ENCODE peak calls at places on chromosome 14, in eight cellular contexts. Q is MM.1S, F is astrocyte, P is GM23248, X is A673, U is neural progenitor cell, D is HepG2, E is H1. M is an unnamed sample. For H3K9me3 and H3K36me3, the result is how much of the 10 kb centered on the place peaks cover.

GRCh38 chr14:91149462-91149861 is 35.6 kb downstream of the DGLUCY start:
- DNase-seq in Q (no peak), F (peak), P (peak), X (peak), U (no peak), D (peak), E (no peak), M (peak)

GRCh38 chr14:70278281-70278680 is 81.2 kb downstream of the COX16 start:
- DNase-seq in Q (no peak), F (no peak), P (no peak), X (peak), U (peak), D (no peak), E (no peak), M (no peak)

GRCh38 chr14:99174920-99175319 is 97.1 kb downstream of the BCL11B start:
- DNase-seq in Q (no peak), F (no peak), P (no peak), X (no peak), U (no peak), D (no peak), E (no peak), M (no peak)

GRCh38 chr14:23078692-23079116 is 16.2 kb downstream of the ACIN1 start:
- DNase-seq in Q (no peak), F (peak), P (peak), X (no peak), U (no peak), D (peak), E (no peak), M (no peak)

GRCh38 chr14:33118653-33119052 is 180.0 kb downstream of the NPAS3 start:
- DNase-seq in Q (no peak), F (peak), P (no peak), X (peak), U (no peak), D (no peak), E (no peak), M (no peak)

GRCh38 chr14:30935445-30935844 is 61.1 kb downstream of the COCH start:
- DNase-seq in Q (no peak), F (no peak), P (peak), X (no peak), U (no peak), D (no peak), E (no peak), M (no peak)

GRCh38 chr14:74698894-74699293 is 14.0 kb downstream of the AREL1 start:
- DNase-seq in Q (no peak), F (no peak), P (no peak), X (no peak), U (no peak), D (no peak), E (no peak), M (no peak)

GRCh38 chr14:75306917-75307699 is 28.5 kb downstream of the FOS start:
- DNase-seq in Q (peak), F (no peak), P (peak), X (peak), U (peak), D (no peak), E (no peak), M (no peak)

GRCh38 chr14:21097616-21098133 is 780 bp downstream of the ZNF219 start:
- DNase-seq in Q (no peak), F (no peak), P (no peak), X (peak), U (peak), D (no peak), E (no peak), M (no peak)

GRCh38 chr14:104349950-104350349 is 211.6 kb downstream of the KIF26A start:
- DNase-seq in Q (no peak), F (no peak), P (no peak), X (no peak), U (no peak), D (no peak), E (no peak), M (no peak)

GRCh38 chr14:90828642-90829487 is 12.6 kb upstream of the TTC7B start:
- DNase-seq in Q (peak), F (no peak), P (no peak), X (no peak), U (no peak), D (no peak), E (no peak), M (no peak)

GRCh38 chr14:35159742-35160409 is 37.5 kb downstream of the PRORP start:
- DNase-seq in Q (no peak), F (peak), P (peak), X (peak), U (no peak), D (peak), E (no peak), M (no peak)

GRCh38 chr14:52267501-52268190 is at the start of gene PTGDR:
- DNase-seq in Q (no peak), F (peak), P (peak), X (no peak), U (peak), D (no peak), E (no peak), M (no peak)

GRCh38 chr14:23186913-23187654 is 3.6 kb upstream of the SLC7A8 start:
- DNase-seq in Q (peak), F (peak), P (peak), X (peak), U (peak), D (peak), E (no peak), M (peak)

GRCh38 chr14:58918066-58918465 is 270.4 kb upstream of the DAAM1 start:
- DNase-seq in Q (no peak), F (peak), P (peak), X (no peak), U (no peak), D (no peak), E (no peak), M (no peak)

GRCh38 chr14:20986811-20987210 is 3.0 kb upstream of the METTL17 start:
- DNase-seq in Q (no peak), F (peak), P (peak), X (peak), U (no peak), D (peak), E (no peak), M (no peak)

GRCh38 chr14:105861985-105862465 is 335.6 kb downstream of the TMEM121 start:
- DNase-seq in Q (peak), F (no peak), P (no peak), X (no peak), U (no peak), D (no peak), E (no peak), M (no peak)
- H3K9me3 ChIP-seq in Q (under half), F (under half), P (under half), X (under half), U (under half), D (under half), E (half or more), M (under half)

DNA sequence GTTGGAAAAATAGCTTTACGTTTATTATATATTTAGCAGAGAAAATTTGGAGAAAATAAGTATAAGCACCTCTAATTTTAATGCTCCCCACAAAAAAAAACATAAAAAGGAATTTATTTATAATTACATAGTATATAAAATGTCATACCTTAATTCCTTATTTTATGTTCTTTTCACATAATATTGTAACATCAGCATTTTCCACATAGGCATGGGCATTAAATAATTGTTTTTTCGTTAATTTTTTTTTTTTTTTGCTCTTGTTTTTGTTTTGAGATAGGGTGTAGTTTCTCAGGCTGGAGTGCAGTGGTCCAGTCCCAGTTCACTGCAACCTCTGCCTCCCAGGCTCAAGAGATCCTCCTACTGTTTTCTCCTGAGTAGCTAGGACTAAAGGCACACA is 329.8 kb upstream of the FOXG1 start:
- DNase-seq in Q (no peak), F (no peak), P (no peak), X (no peak), U (no peak), D (no peak), E (no peak), M (no peak)
- TF ChIP-seq EZH2 in Q (no peak), F (no peak), P (no peak), X (no peak), U (no peak), D (no peak), E (no peak), M (no peak)

GRCh38 chr14:105793836-105794235 is 267.5 kb downstream of the TMEM121 start:
- DNase-seq in Q (no peak), F (no peak), P (no peak), X (no peak), U (no peak), D (no peak), E (no peak), M (no peak)

DNA sequence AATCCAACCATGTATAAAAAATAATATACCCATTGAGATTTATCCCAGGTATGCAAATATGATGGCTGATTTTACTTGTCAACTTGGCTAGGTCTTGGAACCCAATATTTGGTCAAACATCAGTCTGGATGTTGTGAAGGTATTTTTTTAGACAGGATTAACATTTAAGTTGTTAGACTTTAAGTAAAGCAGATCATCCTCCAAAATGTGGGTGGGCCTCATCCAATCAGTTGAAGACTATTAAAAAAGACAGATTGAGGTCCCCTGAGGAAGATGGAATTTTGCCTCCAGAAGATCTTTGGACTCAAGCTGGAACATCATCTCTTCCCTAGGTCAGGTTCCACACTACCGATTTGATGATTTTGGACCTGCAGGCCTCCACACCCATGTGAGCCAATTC is 271.2 kb downstream of the TMEM121 start:
- DNase-seq in Q (no peak), F (no peak), P (no peak), X (no peak), U (no peak), D (no peak), E (no peak), M (no peak)
- H3K36me3 ChIP-seq in Q (under half), F (under half), P (under half), X (under half), U (under half), D (under half), E (under half), M (under half)

DNA sequence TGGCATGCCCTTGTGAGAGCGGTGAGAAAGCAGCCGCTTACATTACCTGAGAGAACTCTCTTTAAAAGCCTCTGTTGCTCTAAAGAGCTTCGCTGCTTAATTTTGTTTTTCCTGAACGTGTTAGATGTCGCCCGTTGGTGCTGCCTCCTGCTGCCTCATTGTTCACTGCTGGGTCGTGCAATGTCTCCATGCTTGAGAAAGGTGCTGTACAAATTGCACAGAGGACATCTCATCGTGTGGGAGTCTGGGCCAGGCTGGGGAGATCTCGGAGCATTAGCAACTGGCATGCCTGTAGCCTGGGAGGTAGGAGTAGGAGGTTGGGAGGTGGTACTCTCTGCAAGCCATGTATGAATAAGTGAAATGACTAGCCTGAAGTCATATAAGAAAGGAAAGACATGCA is 686.0 kb downstream of the NOVA1 start:
- DNase-seq in Q (no peak), F (no peak), P (no peak), X (no peak), U (no peak), D (no peak), E (no peak), M (no peak)
- H3K9me3 ChIP-seq in Q (under half), F (under half), P (under half), X (under half), U (under half), D (half or more), E (under half), M (under half)

GRCh38 chr14:73237219-73237785 is at the start of gene PAPLN:
- DNase-seq in Q (no peak), F (no peak), P (peak), X (no peak), U (peak), D (no peak), E (no peak), M (no peak)
- TF ChIP-seq EZH2 in Q (no peak), F (peak), P (no peak), X (no peak), U (no peak), D (no peak), E (no peak), M (no peak)

GRCh38 chr14:105947599-105947998 is 421.2 kb downstream of the TMEM121 start:
- DNase-seq in Q (no peak), F (no peak), P (no peak), X (no peak), U (no peak), D (no peak), E (no peak), M (no peak)
- H3K36me3 ChIP-seq in Q (under half), F (under half), P (under half), X (under half), U (under half), D (under half), E (under half), M (under half)

DNA sequence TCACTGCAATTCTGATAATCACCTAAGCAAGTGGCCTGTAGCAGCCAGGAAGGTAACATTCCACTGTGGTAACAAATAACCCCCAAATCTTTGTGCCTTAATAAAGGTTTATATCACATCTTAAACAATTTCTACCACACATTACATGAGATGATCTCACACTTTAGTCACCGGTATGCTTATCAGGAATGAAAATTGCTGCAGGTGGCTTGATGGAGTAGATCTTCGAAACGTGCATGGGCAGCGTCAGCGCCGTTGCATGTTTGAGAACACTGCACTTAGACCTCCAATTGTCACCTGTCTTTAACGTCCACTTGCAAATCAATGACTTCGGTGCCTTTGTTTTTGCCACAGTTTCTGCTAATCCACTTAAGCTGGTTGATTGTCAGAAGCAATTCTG is 477.4 kb downstream of the VRK1 start:
- DNase-seq in Q (no peak), F (no peak), P (no peak), X (no peak), U (peak), D (no peak), E (no peak), M (no peak)
- H3K9me3 ChIP-seq in Q (under half), F (under half), P (under half), X (under half), U (under half), D (under half), E (under half), M (under half)